ENCODE peak calls at places on chromosomes 1 and 21, in eight cellular contexts. F, V, E, W, L, Q, K and G are unnamed samples.

GRCh38 chr1:8681911-8682310 is 135.5 kb downstream of the RERE start:
- DNase-seq in L (no peak), Q (no peak), F (no peak), K (no peak), V (peak), W (no peak), E (no peak), G (no peak)

GRCh38 chr1:54570161-54570560 is 22.1 kb downstream of the ACOT11 start:
- DNase-seq in K (no peak), Q (no peak), V (no peak), E (no peak), F (no peak), L (no peak), W (no peak), G (no peak)

GRCh38 chr21:17609681-17610080 is 3.0 kb downstream of the BTG3 start:
- DNase-seq in W (no peak), F (no peak), E (no peak), L (no peak), V (no peak), K (no peak), Q (no peak), G (no peak)

GRCh38 chr1:175527773-175528172 is 215.6 kb downstream of the TNR start:
- DNase-seq in F (no peak), E (no peak), Q (no peak), V (no peak), W (no peak), K (no peak), L (no peak), G (no peak)

GRCh38 chr1:206538086-206538781 is 30.9 kb downstream of the RASSF5 start:
- DNase-seq in Q (no peak), F (no peak), L (no peak), V (no peak), E (no peak), W (peak), K (no peak), G (no peak)

GRCh38 chr1:152367436-152367835 is 7.6 kb upstream of the FLG2 start:
- DNase-seq in Q (no peak), F (no peak), W (no peak), V (no peak), E (no peak), L (no peak), K (no peak), G (no peak)

GRCh38 chr1:3799976-3800685 is 3.8 kb upstream of the LRRC47 start:
- DNase-seq in K (no peak), V (peak), Q (no peak), L (no peak), E (no peak), W (no peak), F (no peak), G (no peak)

GRCh38 chr1:243582321-243582720 is 267.7 kb downstream of the AKT3 start:
- DNase-seq in E (peak), K (no peak), Q (no peak), F (no peak), V (no peak), L (no peak), W (peak), G (no peak)

GRCh38 chr1:37851782-37852210 is 7.6 kb downstream of the MTF1 start:
- DNase-seq in W (no peak), F (no peak), Q (no peak), K (no peak), E (peak), V (no peak), L (no peak), G (no peak)

GRCh38 chr1:230537456-230537855 is 104.8 kb upstream of the COG2 start:
- DNase-seq in Q (no peak), K (no peak), W (no peak), E (no peak), V (peak), L (no peak), F (no peak), G (no peak)

GRCh38 chr1:221315330-221315729 is 426.6 kb downstream of the DUSP10 start:
- DNase-seq in L (no peak), K (no peak), W (peak), F (no peak), E (peak), Q (no peak), V (no peak), G (no peak)

GRCh38 chr1:235766794-235767285 is 99.9 kb downstream of the LYST start:
- DNase-seq in E (no peak), Q (no peak), K (no peak), W (no peak), V (no peak), F (no peak), L (no peak), G (no peak)

GRCh38 chr1:8985915-8986813 is 40.1 kb downstream of the SLC2A7 start:
- DNase-seq in K (peak), L (peak), F (no peak), Q (peak), V (no peak), W (peak), E (peak), G (peak)

GRCh38 chr1:221794079-221794670 is 52.3 kb upstream of the DUSP10 start:
- DNase-seq in Q (no peak), W (peak), V (no peak), F (no peak), E (no peak), L (no peak), K (no peak), G (no peak)

GRCh38 chr1:101843160-101843559 is 153.6 kb downstream of the OLFM3 start:
- DNase-seq in F (no peak), Q (no peak), E (no peak), L (no peak), K (no peak), V (peak), W (no peak), G (no peak)

GRCh38 chr1:85195703-85196102 is 5.1 kb downstream of the SYDE2 start:
- DNase-seq in F (no peak), Q (no peak), L (no peak), W (no peak), K (no peak), E (no peak), V (peak), G (no peak)

GRCh38 chr1:37919277-37919676 is 27.6 kb downstream of the INPP5B start:
- DNase-seq in W (peak), V (peak), L (no peak), F (no peak), E (peak), Q (peak), K (no peak), G (no peak)

GRCh38 chr1:1678581-1679380 is 13.8 kb downstream of the SLC35E2B start:
- DNase-seq in L (peak), F (no peak), Q (peak), K (peak), W (no peak), V (peak), E (no peak), G (no peak)

GRCh38 chr1:158731707-158732106 is 11.2 kb upstream of the OR6K3 start:
- DNase-seq in V (no peak), K (no peak), L (no peak), Q (no peak), W (no peak), E (no peak), F (no peak), G (no peak)

GRCh38 chr1:9374748-9375345 is 82.2 kb downstream of the SPSB1 start:
- DNase-seq in V (peak), L (no peak), Q (no peak), F (no peak), E (no peak), K (no peak), W (no peak), G (no peak)

GRCh38 chr1:158203693-158204457 is 23.2 kb downstream of the CD1D start:
- DNase-seq in L (no peak), Q (peak), K (no peak), F (no peak), V (peak), W (peak), E (peak), G (peak)

GRCh38 chr1:6592865-6593593 is 9.6 kb downstream of the KLHL21 start:
- DNase-seq in F (no peak), W (no peak), E (no peak), L (no peak), V (no peak), Q (no peak), K (no peak), G (no peak)

GRCh38 chr1:89635825-89636815 is 3.2 kb downstream of the LRRC8C start:
- DNase-seq in Q (no peak), W (peak), E (peak), L (no peak), V (no peak), F (no peak), K (no peak), G (no peak)

GRCh38 chr1:109613396-109614147 is 5.8 kb downstream of the GNAT2 start:
- DNase-seq in V (peak), F (no peak), K (no peak), E (peak), L (no peak), W (peak), Q (no peak), G (no peak)

GRCh38 chr1:106952766-106953165 is 103.7 kb upstream of the PRMT6 start:
- DNase-seq in L (no peak), E (no peak), W (peak), Q (no peak), F (no peak), V (no peak), K (no peak), G (no peak)

GRCh38 chr1:81369814-81370213 is 430.9 kb upstream of the ADGRL2 start:
- DNase-seq in L (no peak), K (no peak), Q (peak), F (no peak), V (no peak), E (no peak), W (no peak), G (no peak)

GRCh38 chr1:44089371-44090070 is 29.1 kb upstream of the KLF17 start:
- DNase-seq in E (no peak), W (peak), F (no peak), Q (no peak), L (no peak), V (no peak), K (no peak), G (no peak)

DNA sequence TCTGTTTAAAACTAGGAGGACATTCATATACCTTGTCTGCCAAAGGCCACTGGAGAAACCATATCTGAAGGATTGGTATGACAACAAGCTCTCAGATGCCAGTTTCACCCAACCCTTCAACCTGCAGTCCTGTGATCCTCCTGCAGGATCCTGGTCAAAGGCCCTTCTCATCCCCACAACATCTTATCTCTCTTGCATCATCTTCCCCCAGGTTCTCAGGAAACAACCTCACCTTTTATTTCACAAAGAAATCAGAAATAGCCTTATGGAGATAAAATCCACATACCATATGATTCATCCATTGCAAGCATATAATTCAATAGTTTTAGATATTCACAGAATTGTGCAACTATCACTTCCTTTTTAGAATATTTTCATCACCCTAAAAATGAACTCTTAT is 104.0 kb upstream of the DSCAM start:
- DNase-seq in F (no peak), W (no peak), E (no peak), K (no peak), L (no peak), V (no peak), Q (no peak), G (no peak)
- TF ChIP-seq CTCF in F (no peak), W (no peak), E (no peak), K (no peak), L (no peak), V (no peak), Q (no peak), G (no peak)

GRCh38 chr1:194813109-194813508 is 1626.7 kb upstream of the B3GALT2 start:
- DNase-seq in F (no peak), K (no peak), W (no peak), E (no peak), V (no peak), L (no peak), Q (peak), G (no peak)
- H3K4me3 ChIP-seq in F (no peak), K (no peak), W (no peak), E (no peak), V (no peak), L (no peak), Q (no peak), G (no peak)

DNA sequence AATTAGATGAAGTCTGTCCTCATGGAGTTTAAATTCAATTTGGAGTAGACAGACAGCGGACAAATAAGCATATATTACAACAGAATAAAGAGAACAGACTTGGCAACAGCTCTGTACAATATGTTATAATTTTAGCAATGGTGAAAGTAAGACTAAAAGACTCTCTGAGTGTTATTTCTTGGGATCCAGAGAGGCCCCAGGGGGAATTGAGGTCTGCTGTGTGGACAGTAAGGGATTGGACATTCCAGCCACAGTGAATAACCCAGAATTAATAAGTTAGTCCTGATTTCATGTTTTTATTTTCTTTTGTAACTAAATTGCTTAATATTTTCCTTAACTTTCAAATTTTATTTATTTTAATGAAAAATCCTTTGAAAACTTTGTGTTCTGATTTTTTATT is 101.7 kb downstream of the PATJ start:
- DNase-seq in K (no peak), L (no peak), F (no peak), W (no peak), Q (no peak), V (no peak), E (no peak), G (no peak)
- H3K27ac ChIP-seq in K (no peak), L (no peak), F (no peak), W (no peak), Q (no peak), V (no peak), E (no peak), G (no peak)

DNA sequence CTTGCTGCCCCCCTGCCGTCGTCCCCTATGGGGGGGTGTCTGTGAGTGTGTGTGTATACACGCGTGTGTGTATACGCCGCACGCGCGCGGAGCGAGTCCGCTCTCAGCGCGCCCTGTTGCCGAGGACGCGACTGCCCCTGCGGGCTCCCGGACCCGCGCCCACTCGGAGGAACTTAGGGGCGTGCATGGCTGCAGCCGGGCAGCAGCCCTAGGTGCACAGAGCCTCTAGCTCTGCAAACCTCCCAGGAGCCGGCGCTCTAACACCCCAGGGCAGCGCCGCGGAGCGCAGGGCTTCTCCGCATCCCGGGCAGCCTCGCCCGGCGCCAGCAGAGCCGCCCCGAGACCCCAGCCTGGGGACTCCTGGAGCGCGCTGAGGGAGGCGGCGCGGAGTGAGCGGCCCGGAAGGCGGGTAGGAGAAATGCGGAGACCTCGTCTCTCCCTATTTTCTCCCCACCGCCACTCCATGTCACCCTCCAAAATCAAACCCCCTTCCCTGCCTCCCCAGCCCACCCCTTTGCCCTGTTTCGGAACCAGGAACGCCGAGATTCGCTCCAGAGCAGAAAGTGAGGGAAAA is 574 bp downstream of the ITPKB start:
- DNase-seq in Q (peak), K (peak), F (no peak), L (peak), E (peak), V (peak), W (peak), G (no peak)
- TF ChIP-seq CTCF in Q (no peak), K (no peak), F (no peak), L (peak), E (no peak), V (no peak), W (no peak), G (no peak)